ENCODE peak calls at places on chromosomes 13 and 19, in five cellular contexts. One of them, this sample, is unnamed.

GRCh38 chr19:18165794-18166544 is 7.6 kb upstream of the IFI30 start:
- DNase-seq in heart right ventricle: no peak
- DNase-seq in AG09309: no peak
- DNase-seq in uterus: no peak
- DNase-seq in adrenal gland: no peak
- DNase-seq in this sample: no peak

GRCh38 chr13:79404985-79405384 is 1.1 kb downstream of the RBM26 start:
- DNase-seq in uterus: no peak
- DNase-seq in AG09309: no peak
- DNase-seq in adrenal gland: no peak
- DNase-seq in heart right ventricle: no peak
- DNase-seq in this sample: no peak

GRCh38 chr19:5567360-5567970 is at the start of gene TINCR:
- DNase-seq in uterus: no peak
- DNase-seq in adrenal gland: no peak
- DNase-seq in AG09309: no peak
- DNase-seq in heart right ventricle: no peak
- DNase-seq in this sample: no peak

GRCh38 chr19:289651-290538 is 1.3 kb downstream of the PLPP2 start:
- DNase-seq in AG09309: no peak
- DNase-seq in heart right ventricle: no peak
- DNase-seq in adrenal gland: peak
- DNase-seq in uterus: peak
- DNase-seq in this sample: peak

GRCh38 chr13:98372886-98373285 is 195.8 kb upstream of the RNF113B start:
- DNase-seq in uterus: no peak
- DNase-seq in heart right ventricle: no peak
- DNase-seq in adrenal gland: peak
- DNase-seq in AG09309: no peak
- DNase-seq in this sample: peak

GRCh38 chr13:50441141-50441540 is 402.4 kb downstream of the DLEU7 start:
- DNase-seq in AG09309: no peak
- DNase-seq in heart right ventricle: no peak
- DNase-seq in adrenal gland: no peak
- DNase-seq in uterus: no peak
- DNase-seq in this sample: no peak

GRCh38 chr19:12946092-12946845 is 607 bp downstream of the RAD23A start:
- DNase-seq in adrenal gland: peak
- DNase-seq in AG09309: no peak
- DNase-seq in heart right ventricle: peak
- DNase-seq in uterus: peak
- DNase-seq in this sample: peak

GRCh38 chr13:35471466-35472307 is 4.8 kb downstream of the MAB21L1 start:
- DNase-seq in adrenal gland: no peak
- DNase-seq in heart right ventricle: no peak
- DNase-seq in AG09309: no peak
- DNase-seq in uterus: no peak
- DNase-seq in this sample: peak

GRCh38 chr19:3132971-3133792 is 2.7 kb upstream of the GNA15 start:
- DNase-seq in adrenal gland: peak
- DNase-seq in heart right ventricle: no peak
- DNase-seq in AG09309: peak
- DNase-seq in uterus: no peak
- DNase-seq in this sample: peak

GRCh38 chr19:45047188-45047797 is 8.4 kb downstream of the CLASRP start:
- DNase-seq in uterus: no peak
- DNase-seq in AG09309: no peak
- DNase-seq in heart right ventricle: no peak
- DNase-seq in adrenal gland: no peak
- DNase-seq in this sample: no peak

GRCh38 chr19:6393982-6394412 is 1.0 kb upstream of the GTF2F1 start:
- DNase-seq in AG09309: no peak
- DNase-seq in adrenal gland: no peak
- DNase-seq in heart right ventricle: no peak
- DNase-seq in uterus: no peak
- DNase-seq in this sample: no peak

GRCh38 chr19:20162821-20163220 is 4.2 kb upstream of the ZNF486 start:
- DNase-seq in AG09309: no peak
- DNase-seq in uterus: no peak
- DNase-seq in heart right ventricle: peak
- DNase-seq in adrenal gland: no peak
- DNase-seq in this sample: no peak

GRCh38 chr13:45826741-45827140 is 24.8 kb downstream of the SIAH3 start:
- DNase-seq in AG09309: no peak
- DNase-seq in heart right ventricle: no peak
- DNase-seq in uterus: no peak
- DNase-seq in adrenal gland: no peak
- DNase-seq in this sample: no peak

GRCh38 chr13:93635687-93636086 is 409.1 kb downstream of the GPC6 start:
- DNase-seq in heart right ventricle: no peak
- DNase-seq in uterus: no peak
- DNase-seq in adrenal gland: no peak
- DNase-seq in AG09309: peak
- DNase-seq in this sample: peak

GRCh38 chr13:67515895-67516294 is 285.8 kb upstream of the PCDH9 start:
- DNase-seq in adrenal gland: no peak
- DNase-seq in AG09309: no peak
- DNase-seq in uterus: no peak
- DNase-seq in heart right ventricle: no peak
- DNase-seq in this sample: peak

GRCh38 chr13:44407891-44408290 is 34.3 kb downstream of the SERP2 start:
- DNase-seq in adrenal gland: no peak
- DNase-seq in AG09309: no peak
- DNase-seq in uterus: no peak
- DNase-seq in heart right ventricle: no peak
- DNase-seq in this sample: no peak

GRCh38 chr13:44404261-44405139 is 30.9 kb downstream of the SERP2 start:
- DNase-seq in heart right ventricle: no peak
- DNase-seq in AG09309: no peak
- DNase-seq in uterus: no peak
- DNase-seq in adrenal gland: no peak
- DNase-seq in this sample: no peak

GRCh38 chr13:44407379-44407778 is 33.8 kb downstream of the SERP2 start:
- DNase-seq in adrenal gland: no peak
- DNase-seq in uterus: no peak
- DNase-seq in heart right ventricle: no peak
- DNase-seq in AG09309: no peak
- DNase-seq in this sample: no peak

GRCh38 chr13:44403720-44404063 is 30.1 kb downstream of the SERP2 start:
- DNase-seq in heart right ventricle: no peak
- DNase-seq in AG09309: no peak
- DNase-seq in adrenal gland: no peak
- DNase-seq in uterus: no peak
- DNase-seq in this sample: no peak

DNA sequence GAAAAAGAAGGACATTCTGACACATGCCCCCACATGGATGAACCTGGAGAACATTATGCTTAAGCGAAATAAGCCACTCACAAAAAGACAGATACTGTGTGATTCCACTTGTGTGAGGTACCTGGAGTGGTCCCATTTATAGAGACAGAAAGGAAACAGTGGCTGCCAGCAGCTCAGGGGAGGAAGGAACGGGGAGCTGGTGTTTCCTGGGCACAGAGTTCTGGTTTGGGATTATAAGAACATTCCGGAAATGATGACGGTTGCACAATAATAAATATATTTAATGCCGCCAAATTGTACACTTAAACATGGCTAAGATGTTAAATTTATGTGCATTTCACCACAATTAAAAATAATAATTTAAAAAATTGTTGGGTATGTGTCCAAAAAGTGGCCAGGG is 33.0 kb downstream of the SERP2 start:
- DNase-seq in AG09309: no peak
- DNase-seq in heart right ventricle: no peak
- DNase-seq in adrenal gland: no peak
- DNase-seq in uterus: peak
- DNase-seq in this sample: no peak
- H3K4me3 ChIP-seq in AG09309: no peak
- H3K4me3 ChIP-seq in heart right ventricle: no peak
- H3K4me3 ChIP-seq in adrenal gland: no peak
- H3K4me3 ChIP-seq in uterus: no peak
- H3K4me3 ChIP-seq in this sample: no peak

GRCh38 chr13:33799950-33800592 is 17.9 kb upstream of the RFC3 start:
- DNase-seq in AG09309: peak
- DNase-seq in heart right ventricle: no peak
- DNase-seq in adrenal gland: no peak
- DNase-seq in uterus: no peak
- DNase-seq in this sample: peak
- TF ChIP-seq CTCF in AG09309: peak
- TF ChIP-seq CTCF in heart right ventricle: peak
- TF ChIP-seq CTCF in adrenal gland: peak
- TF ChIP-seq CTCF in uterus: peak
- TF ChIP-seq CTCF in this sample: peak

GRCh38 chr13:113153810-113154748 is 4.4 kb upstream of the PROZ start:
- DNase-seq in AG09309: no peak
- DNase-seq in adrenal gland: peak
- DNase-seq in heart right ventricle: peak
- DNase-seq in uterus: peak
- DNase-seq in this sample: peak

GRCh38 chr13:113152894-113153809 is 5.3 kb upstream of the PROZ start:
- DNase-seq in heart right ventricle: peak
- DNase-seq in uterus: peak
- DNase-seq in AG09309: no peak
- DNase-seq in adrenal gland: peak
- DNase-seq in this sample: peak

GRCh38 chr13:113149711-113150544 is 8.5 kb upstream of the PROZ start:
- DNase-seq in uterus: no peak
- DNase-seq in AG09309: no peak
- DNase-seq in adrenal gland: no peak
- DNase-seq in heart right ventricle: no peak
- DNase-seq in this sample: no peak

GRCh38 chr13:113150545-113151365 is 7.7 kb upstream of the PROZ start:
- DNase-seq in uterus: no peak
- DNase-seq in AG09309: no peak
- DNase-seq in heart right ventricle: no peak
- DNase-seq in adrenal gland: no peak
- DNase-seq in this sample: no peak

DNA sequence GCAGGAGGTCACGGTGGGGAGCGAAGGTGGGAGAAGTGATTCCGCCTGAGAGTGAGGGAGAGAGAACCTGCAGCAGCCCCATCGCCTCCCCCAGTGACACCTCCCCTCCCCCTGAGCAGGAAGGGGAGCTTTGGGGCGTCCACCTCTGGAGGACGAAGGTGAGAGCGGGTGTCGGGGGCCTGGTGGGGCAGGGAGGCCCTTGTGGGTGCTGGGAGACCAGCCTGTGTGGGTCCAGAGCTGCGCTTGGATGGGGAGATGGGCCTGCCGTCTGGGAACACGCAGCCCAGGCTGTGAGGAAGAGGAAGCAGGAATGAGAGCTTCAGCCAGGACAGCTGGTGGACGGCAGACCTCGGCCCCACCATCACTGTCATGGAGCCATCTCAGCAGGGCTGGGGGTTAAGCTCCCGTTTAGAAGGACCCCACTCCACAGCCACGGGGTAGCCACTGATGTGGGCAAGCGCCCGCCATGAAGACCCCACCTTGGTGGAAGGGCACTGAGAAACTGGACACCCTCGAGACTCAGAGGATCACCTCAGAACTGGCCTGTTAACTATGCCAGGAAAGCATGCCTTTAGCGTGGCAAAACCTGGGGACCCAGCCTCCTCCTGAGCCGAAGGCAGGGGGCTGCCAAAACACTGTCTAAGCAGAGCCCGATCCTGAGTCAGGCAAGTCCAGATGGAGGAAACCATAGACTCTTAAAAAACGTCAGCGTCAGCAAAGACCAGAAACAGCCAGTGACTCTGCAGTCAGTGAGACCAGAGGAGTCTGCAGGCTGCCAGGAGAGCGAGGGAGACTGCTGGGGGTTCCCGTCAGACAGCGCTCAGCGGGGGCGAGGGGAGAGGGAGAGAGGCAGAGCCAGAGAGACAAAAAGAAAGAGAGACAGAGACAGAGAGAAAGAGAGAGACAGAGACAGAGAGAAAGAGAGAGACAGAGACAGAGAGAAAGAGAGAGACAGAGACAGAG is 6.4 kb upstream of the PROZ start:
- DNase-seq in uterus: no peak
- DNase-seq in AG09309: peak
- DNase-seq in adrenal gland: peak
- DNase-seq in heart right ventricle: no peak
- DNase-seq in this sample: peak
- H3K4me3 ChIP-seq in uterus: no peak
- H3K4me3 ChIP-seq in AG09309: no peak
- H3K4me3 ChIP-seq in adrenal gland: no peak
- H3K4me3 ChIP-seq in heart right ventricle: peak
- H3K4me3 ChIP-seq in this sample: peak

DNA sequence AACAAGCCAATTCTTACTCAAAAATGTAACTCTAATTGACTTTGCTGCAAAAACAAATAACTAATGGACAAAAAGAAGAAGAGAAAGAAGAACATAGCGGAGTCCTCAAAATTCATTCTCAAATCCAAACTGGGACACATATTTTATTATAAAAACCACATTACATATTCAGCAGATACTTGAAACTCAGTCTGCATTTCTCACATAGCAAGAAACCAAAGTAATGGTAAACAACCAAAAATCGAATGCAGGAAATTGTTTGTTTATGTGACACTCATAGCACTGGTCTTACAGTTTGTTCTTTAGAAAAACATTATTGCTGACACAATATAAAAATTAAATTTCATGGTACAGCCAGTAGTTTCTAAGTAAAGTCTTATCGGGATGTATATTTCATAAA is 789.8 kb downstream of the SLITRK6 start:
- DNase-seq in heart right ventricle: no peak
- DNase-seq in uterus: no peak
- DNase-seq in adrenal gland: no peak
- DNase-seq in AG09309: no peak
- DNase-seq in this sample: no peak
- TF ChIP-seq CTCF in heart right ventricle: no peak
- TF ChIP-seq CTCF in uterus: no peak
- TF ChIP-seq CTCF in adrenal gland: no peak
- TF ChIP-seq CTCF in AG09309: no peak
- TF ChIP-seq CTCF in this sample: no peak

GRCh38 chr13:97109841-97110492 is 112.2 kb upstream of the MBNL2 start:
- DNase-seq in adrenal gland: peak
- DNase-seq in uterus: peak
- DNase-seq in heart right ventricle: peak
- DNase-seq in AG09309: peak
- DNase-seq in this sample: peak
- H3K4me3 ChIP-seq in adrenal gland: peak
- H3K4me3 ChIP-seq in uterus: no peak
- H3K4me3 ChIP-seq in heart right ventricle: peak
- H3K4me3 ChIP-seq in AG09309: no peak
- H3K4me3 ChIP-seq in this sample: peak

This sample was measured in choroid plexus epithelial cell.